ENCODE peak calls at places on chromosome 4, in five cellular contexts. Q, R, M, H and C are unnamed samples.

GRCh38 chr4:39308576-39308975 is 57.6 kb downstream of the RFC1 start:
- DNase-seq in R (peak; percentile 72), H (peak; percentile 68), Q (no peak), M (no peak), C (no peak)

GRCh38 chr4:127049506-127049905 is 583.3 kb upstream of the INTU start:
- DNase-seq in R (no peak), Q (no peak), H (no peak), M (no peak), C (no peak)

GRCh38 chr4:113371061-113371460 is 321.6 kb downstream of the ANK2 start:
- DNase-seq in Q (no peak), M (no peak), R (no peak), H (no peak), C (no peak)

GRCh38 chr4:1404573-1405248 is 1.5 kb downstream of the NKX1-1 start:
- DNase-seq in H (no peak), Q (no peak), R (no peak), M (no peak), C (no peak)

GRCh38 chr4:26964512-26964911 is 103.9 kb downstream of the STIM2 start:
- DNase-seq in R (no peak), Q (no peak), M (no peak), H (no peak), C (no peak)

GRCh38 chr4:76515975-76516853 is 81.2 kb downstream of the SHROOM3 start:
- DNase-seq in H (no peak), R (no peak), Q (no peak), M (no peak), C (no peak)

GRCh38 chr4:5460106-5460801 is 248.1 kb downstream of the EVC2 start:
- DNase-seq in R (peak; percentile 11), Q (peak; percentile 11), H (no peak), M (no peak), C (no peak)

GRCh38 chr4:69881173-69881773 is 21.3 kb upstream of the SULT1E1 start:
- DNase-seq in R (peak; percentile 39), Q (peak; percentile 26), H (peak; percentile 35), M (no peak), C (no peak)

GRCh38 chr4:139501117-139501516 is 47.2 kb downstream of the RAB33B start:
- DNase-seq in M (no peak), Q (no peak), R (no peak), H (no peak), C (no peak)

GRCh38 chr4:150078041-150078995 is at the start of gene DCLK2:
- DNase-seq in Q (peak; percentile 80), H (peak; percentile 89), M (peak; percentile 79), R (peak; percentile 72), C (peak; percentile 12)

GRCh38 chr4:15778742-15779231 is 659 bp downstream of the CD38 start:
- DNase-seq in Q (peak; percentile 22), R (no peak), M (no peak), H (peak; percentile 4), C (no peak)

GRCh38 chr4:14977836-14978235 is 24.4 kb upstream of the CPEB2 start:
- DNase-seq in R (no peak), H (no peak), Q (no peak), M (no peak), C (no peak)

GRCh38 chr4:114734581-114734980 is 136.0 kb downstream of the UGT8 start:
- DNase-seq in M (no peak), Q (no peak), R (no peak), H (peak; percentile 62), C (peak; percentile 17)

GRCh38 chr4:98261291-98262271 is at the start of gene RAP1GDS1:
- DNase-seq in H (peak; percentile 37), Q (peak; percentile 26), R (peak; percentile 74), M (peak; percentile 26), C (peak; percentile 76)